ENCODE peak calls at places on chromosome 5, in seven cellular contexts. X is nephron progenitor cell, V is astrocyte of the spinal cord, B is activated B cell treated with CpG ODN at 0.5 μM for 24 hours, N is body of pancreas, K is Caco-2, M is dorsolateral prefrontal cortex. S is an unnamed sample.

GRCh38 chr5:90366972-90367371 is 42.6 kb downstream of the CETN3 start:
- DNase-seq in X (no peak), V (no peak), B (no peak), N (no peak), K (no peak), M (no peak), S (no peak)

GRCh38 chr5:142719836-142720330 is 34.0 kb upstream of the FGF1 start:
- DNase-seq in X (no peak), V (no peak), B (no peak), N (no peak), K (peak; percentile 46), M (no peak), S (no peak)

GRCh38 chr5:137212471-137212870 is 286.7 kb downstream of the SPOCK1 start:
- DNase-seq in X (no peak), V (no peak), B (no peak), N (no peak), K (no peak), M (no peak), S (no peak)

GRCh38 chr5:74288448-74289109 is 351.9 kb downstream of the ENC1 start:
- DNase-seq in X (no peak), V (peak; percentile 62), B (no peak), N (peak; percentile 45), K (no peak), M (no peak), S (no peak)

GRCh38 chr5:65695162-65695755 is 26.6 kb downstream of the SGTB start:
- DNase-seq in X (no peak), V (no peak), B (no peak), N (no peak), K (no peak), M (no peak), S (no peak)

GRCh38 chr5:90878549-90879196 is 320.1 kb downstream of the ADGRV1 start:
- DNase-seq in X (no peak), V (peak; percentile 60), B (no peak), N (peak; percentile 25), K (no peak), M (no peak), S (peak; percentile 23)

GRCh38 chr5:57501414-57502321 is 19.1 kb upstream of the ACTBL2 start:
- DNase-seq in X (no peak), V (no peak), B (no peak), N (no peak), K (no peak), M (no peak), S (no peak)

GRCh38 chr5:44952376-44952775 is 143.6 kb downstream of the MRPS30 start:
- DNase-seq in X (peak; percentile 15), V (peak; percentile 44), B (no peak), N (peak; percentile 14), K (no peak), M (no peak), S (peak; percentile 55)

GRCh38 chr5:78182838-78183237 is 111.7 kb downstream of the AP3B1 start:
- DNase-seq in X (no peak), V (no peak), B (no peak), N (no peak), K (peak; percentile 39), M (no peak), S (peak; percentile 6)

GRCh38 chr5:83711982-83712601 is 8.6 kb downstream of the HAPLN1 start:
- DNase-seq in X (peak; percentile 62), V (peak; percentile 54), B (no peak), N (peak; percentile 56), K (no peak), M (no peak), S (peak; percentile 68)

GRCh38 chr5:146789712-146790660 is 88.6 kb downstream of the PPP2R2B start:
- DNase-seq in X (no peak), V (no peak), B (no peak), N (no peak), K (no peak), M (no peak), S (no peak)

GRCh38 chr5:108711898-108712297 is 35.8 kb upstream of the FER start:
- DNase-seq in X (no peak), V (no peak), B (no peak), N (no peak), K (no peak), M (no peak), S (no peak)

GRCh38 chr5:144510845-144511580 is 340.3 kb downstream of the KCTD16 start:
- DNase-seq in X (no peak), V (no peak), B (no peak), N (peak; percentile 21), K (no peak), M (no peak), S (no peak)

GRCh38 chr5:156367602-156368001 is 40.6 kb downstream of the SGCD start:
- DNase-seq in X (no peak), V (peak; percentile 55), B (no peak), N (peak; percentile 2), K (no peak), M (no peak), S (peak; percentile 75)

GRCh38 chr5:38738898-38739743 is 106.7 kb upstream of the OSMR start:
- DNase-seq in X (no peak), V (peak; percentile 43), B (no peak), N (no peak), K (no peak), M (no peak), S (peak; percentile 79)

GRCh38 chr5:45399041-45399440 is 297.1 kb downstream of the HCN1 start:
- DNase-seq in X (no peak), V (no peak), B (no peak), N (no peak), K (no peak), M (no peak), S (peak; percentile 13)

GRCh38 chr5:96081276-96081858 is 119.7 kb upstream of the ELL2 start:
- DNase-seq in X (no peak), V (no peak), B (no peak), N (no peak), K (no peak), M (no peak), S (no peak)

GRCh38 chr5:150075233-150075632 is 11.1 kb downstream of the CSF1R start:
- DNase-seq in X (no peak), V (no peak), B (no peak), N (no peak), K (peak; percentile 3), M (no peak), S (no peak)

GRCh38 chr5:180115326-180116076 is 43.9 kb upstream of the RNF130 start:
- DNase-seq in X (no peak), V (no peak), B (no peak), N (no peak), K (no peak), M (peak; percentile 26), S (no peak)

GRCh38 chr5:153222956-153223355 is 267.5 kb upstream of the GRIA1 start:
- DNase-seq in X (no peak), V (peak; percentile 51), B (no peak), N (no peak), K (no peak), M (no peak), S (peak; percentile 58)

GRCh38 chr5:141430332-141431113 is at the start of gene PCDHGA12:
- DNase-seq in X (no peak), V (peak; percentile 91), B (no peak), N (peak; percentile 46), K (no peak), M (no peak), S (peak; percentile 89)

GRCh38 chr5:8908055-8908683 is 637.7 kb downstream of the SEMA5A start:
- DNase-seq in X (peak; percentile 71), V (peak; percentile 44), B (no peak), N (peak; percentile 4), K (no peak), M (no peak), S (peak; percentile 62)

GRCh38 chr5:81601912-81602311 is 149.0 kb downstream of the SSBP2 start:
- DNase-seq in X (no peak), V (peak; percentile 22), B (no peak), N (no peak), K (no peak), M (no peak), S (peak; percentile 18)

GRCh38 chr5:13478831-13479465 is 465.5 kb downstream of the DNAH5 start:
- DNase-seq in X (peak; percentile 31), V (peak; percentile 70), B (no peak), N (peak; percentile 44), K (peak; percentile 39), M (no peak), S (peak; percentile 80)
- TF ChIP-seq CTCF in X (peak; percentile 65), V (peak; percentile 58), B (no peak), N (peak; percentile 40), K (peak; percentile 81), M (peak; percentile 66), S (peak; percentile 77)

GRCh38 chr5:132237141-132237540 is 9.5 kb upstream of the P4HA2 start:
- DNase-seq in X (no peak), V (no peak), B (no peak), N (no peak), K (peak; percentile 17), M (peak; percentile 8), S (no peak)
- TF ChIP-seq CTCF in X (no peak), V (peak; percentile 23), B (no peak), N (no peak), K (no peak), M (no peak), S (no peak)

DNA sequence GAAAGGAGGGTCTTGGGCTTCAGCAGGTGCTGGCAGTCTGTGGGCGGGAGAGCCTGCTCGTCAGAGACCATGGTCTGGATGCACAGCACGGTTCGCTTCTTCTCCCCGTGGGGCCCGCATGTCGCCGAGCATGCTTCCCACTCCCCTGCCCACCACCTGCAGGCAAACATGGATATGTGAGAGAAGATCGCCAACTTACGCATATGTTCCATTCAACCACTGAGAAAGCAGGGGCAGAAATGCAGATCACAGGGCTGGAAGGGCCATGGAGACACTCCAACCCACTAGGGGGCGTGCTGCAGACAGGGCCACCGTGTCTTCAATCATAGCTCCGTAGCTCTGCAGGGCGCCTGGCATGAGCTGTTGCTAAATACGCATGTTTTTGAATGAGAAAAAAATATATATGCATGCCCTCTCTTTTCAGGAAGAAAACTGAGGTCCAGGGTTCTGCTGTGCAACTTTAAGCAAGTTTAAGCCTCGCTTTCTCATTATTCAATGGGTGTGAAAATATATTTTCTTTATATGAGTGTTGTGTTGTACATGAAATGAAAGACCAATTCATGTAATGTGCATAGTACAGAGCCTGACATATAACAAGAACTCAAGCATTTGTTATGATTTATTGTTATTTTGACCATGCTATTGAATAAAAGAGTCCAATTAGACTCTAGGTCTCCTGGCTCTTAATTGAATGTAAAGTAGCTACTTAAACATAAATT is 148.0 kb downstream of the TARS1 start:
- DNase-seq in X (peak; percentile 40), V (no peak), B (no peak), N (no peak), K (peak; percentile 49), M (no peak), S (peak; percentile 26)
- TF ChIP-seq CTCF in X (peak; percentile 59), V (peak; percentile 52), B (no peak), N (no peak), K (peak; percentile 65), M (no peak), S (peak; percentile 16)

GRCh38 chr5:120093178-120093577 is 370.9 kb upstream of the PRR16 start:
- DNase-seq in X (no peak), V (no peak), B (no peak), N (peak; percentile 3), K (no peak), M (no peak), S (peak; percentile 14)
- TF ChIP-seq CTCF in X (no peak), V (no peak), B (no peak), N (no peak), K (no peak), M (no peak), S (no peak)

S was measured in MCF 10A.